ENCODE peak calls at places on chromosome 10, in eight cellular contexts. Q is fibroblast of lung, G is body of pancreas, M is transverse colon, B is GM13977, O is A549, Z is mucosa of descending colon, K is ovary. S is an unnamed sample.

GRCh38 chr10:114551310-114551972 is 106.6 kb downstream of the ABLIM1 start:
- DNase-seq in G (peak), B (no peak), Q (peak), O (no peak), Z (peak), K (peak), M (peak), S (no peak)

GRCh38 chr10:119208553-119208940 is 1.2 kb downstream of the GRK5 start:
- DNase-seq in Q (no peak), B (no peak), G (no peak), O (no peak), Z (no peak), K (no peak), M (no peak), S (peak)

GRCh38 chr10:58268454-58268945 is 462 bp upstream of the CISD1 start:
- DNase-seq in M (no peak), Q (no peak), Z (no peak), K (no peak), B (no peak), O (no peak), G (no peak), S (no peak)

GRCh38 chr10:112949875-112950507 is at the start of gene TCF7L2:
- DNase-seq in O (peak), M (peak), K (peak), G (peak), Q (peak), Z (peak), B (peak), S (peak)

GRCh38 chr10:5461914-5462840 is 37.2 kb downstream of the CALML5 start:
- DNase-seq in O (no peak), G (no peak), M (no peak), K (no peak), Q (no peak), Z (no peak), B (no peak), S (no peak)

GRCh38 chr10:29479081-29479917 is 155.5 kb downstream of the SVIL start:
- DNase-seq in K (no peak), O (no peak), M (no peak), G (no peak), Z (no peak), Q (no peak), B (no peak), S (no peak)

GRCh38 chr10:70508912-70509366 is 30.4 kb downstream of the PALD1 start:
- DNase-seq in Q (peak), B (no peak), Z (no peak), O (no peak), K (peak), M (peak), G (peak), S (peak)

GRCh38 chr10:31096161-31096560 is 64.5 kb upstream of the ZNF438 start:
- DNase-seq in B (no peak), Q (no peak), M (no peak), O (no peak), G (no peak), K (no peak), Z (no peak), S (no peak)

GRCh38 chr10:103718247-103718620 is 137.1 kb downstream of the SH3PXD2A start:
- DNase-seq in Q (no peak), M (no peak), G (no peak), K (no peak), O (no peak), Z (no peak), B (no peak), S (no peak)

GRCh38 chr10:108358912-108359311 is 1194.4 kb upstream of the SORCS1 start:
- DNase-seq in B (peak), O (peak), G (no peak), Z (no peak), M (no peak), Q (peak), K (no peak), S (peak)

GRCh38 chr10:105239311-105240215 is 598.5 kb downstream of the SORCS3 start:
- DNase-seq in G (peak), Q (no peak), B (no peak), Z (no peak), K (no peak), O (no peak), M (no peak), S (no peak)

GRCh38 chr10:26622891-26623290 is 74.6 kb upstream of the PDSS1 start:
- DNase-seq in G (no peak), Q (no peak), K (no peak), M (no peak), B (no peak), Z (no peak), O (no peak), S (no peak)

GRCh38 chr10:26624017-26624416 is 73.5 kb upstream of the PDSS1 start:
- DNase-seq in G (no peak), O (no peak), M (no peak), Q (no peak), Z (no peak), K (no peak), B (no peak), S (no peak)

GRCh38 chr10:26626066-26626465 is 71.4 kb upstream of the PDSS1 start:
- DNase-seq in Q (no peak), Z (no peak), K (no peak), G (no peak), B (no peak), M (no peak), O (no peak), S (no peak)

GRCh38 chr10:26628395-26628794 is 69.1 kb upstream of the PDSS1 start:
- DNase-seq in O (no peak), Z (no peak), K (no peak), Q (no peak), B (peak), G (no peak), M (no peak), S (no peak)

GRCh38 chr10:26627320-26627719 is 70.2 kb upstream of the PDSS1 start:
- DNase-seq in Q (no peak), K (no peak), Z (no peak), O (peak), M (no peak), B (no peak), G (no peak), S (no peak)
- TF ChIP-seq CTCF in Q (no peak), K (no peak), Z (no peak), O (no peak), M (no peak), B (no peak), G (no peak), S (no peak)

DNA sequence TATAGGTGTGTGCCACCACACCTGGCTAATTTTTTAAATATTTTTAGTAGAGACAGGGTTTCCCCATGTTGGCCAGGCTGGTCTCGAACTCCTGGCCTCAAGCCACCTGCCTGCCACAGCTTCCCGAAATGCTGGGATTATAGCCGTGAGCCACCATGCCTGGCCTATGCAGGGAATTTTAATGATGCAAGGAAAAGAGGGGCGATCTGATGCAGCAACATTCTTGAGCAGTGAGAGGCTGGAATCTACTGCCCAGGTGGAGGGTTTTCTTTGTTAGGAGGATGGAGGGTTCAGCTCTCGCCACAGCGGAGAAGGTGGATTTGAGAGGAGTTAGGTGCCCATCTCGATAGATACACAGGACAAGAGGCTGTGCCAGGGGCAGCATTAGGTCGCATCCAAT is 332.3 kb downstream of the GATA3 start:
- DNase-seq in M (no peak), O (no peak), B (no peak), Q (no peak), K (no peak), G (no peak), Z (no peak), S (no peak)
- TF ChIP-seq CTCF in M (no peak), O (no peak), B (no peak), Q (no peak), K (no peak), G (no peak), Z (no peak), S (no peak)

GRCh38 chr10:98855403-98856189 is 380.1 kb downstream of the HPSE2 start:
- DNase-seq in K (no peak), M (no peak), O (no peak), Z (no peak), Q (no peak), B (no peak), G (no peak), S (no peak)

GRCh38 chr10:98861962-98862361 is 373.7 kb downstream of the HPSE2 start:
- DNase-seq in K (no peak), M (no peak), Q (no peak), G (no peak), O (no peak), B (no peak), Z (no peak), S (no peak)

GRCh38 chr10:98852686-98853085 is 383.0 kb downstream of the HPSE2 start:
- DNase-seq in O (peak), M (no peak), Q (no peak), Z (no peak), B (no peak), K (no peak), G (no peak), S (no peak)

GRCh38 chr10:98858525-98858924 is 377.1 kb downstream of the HPSE2 start:
- DNase-seq in G (no peak), M (no peak), O (peak), Z (no peak), Q (peak), B (no peak), K (no peak), S (no peak)
- TF ChIP-seq CTCF in G (no peak), M (no peak), O (peak), Z (no peak), Q (no peak), B (no peak), K (no peak), S (no peak)

DNA sequence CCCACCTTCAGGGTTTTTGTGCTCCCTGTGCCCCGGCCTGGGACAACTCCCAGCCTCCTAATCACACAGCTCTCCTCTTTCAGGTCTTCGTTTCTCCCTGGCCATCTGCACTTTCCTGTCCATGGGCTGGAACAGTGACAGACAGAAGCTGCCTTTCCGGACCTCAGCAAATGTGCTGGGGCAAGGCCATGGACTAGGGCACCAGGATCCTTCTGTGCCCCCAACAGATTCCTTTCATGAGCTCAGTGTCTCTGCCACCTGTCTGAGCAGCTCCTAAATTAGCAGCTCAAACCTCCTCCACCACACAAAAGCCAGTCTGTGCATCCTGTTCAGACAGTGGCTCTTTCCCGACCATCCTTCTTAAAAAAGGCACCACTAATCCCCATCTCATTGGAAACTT is 41.9 kb upstream of the FRMD4A start:
- DNase-seq in O (no peak), Q (no peak), M (no peak), G (no peak), K (no peak), Z (no peak), B (no peak), S (no peak)
- TF ChIP-seq CTCF in O (no peak), Q (no peak), M (no peak), G (no peak), K (no peak), Z (no peak), B (no peak), S (no peak)

DNA sequence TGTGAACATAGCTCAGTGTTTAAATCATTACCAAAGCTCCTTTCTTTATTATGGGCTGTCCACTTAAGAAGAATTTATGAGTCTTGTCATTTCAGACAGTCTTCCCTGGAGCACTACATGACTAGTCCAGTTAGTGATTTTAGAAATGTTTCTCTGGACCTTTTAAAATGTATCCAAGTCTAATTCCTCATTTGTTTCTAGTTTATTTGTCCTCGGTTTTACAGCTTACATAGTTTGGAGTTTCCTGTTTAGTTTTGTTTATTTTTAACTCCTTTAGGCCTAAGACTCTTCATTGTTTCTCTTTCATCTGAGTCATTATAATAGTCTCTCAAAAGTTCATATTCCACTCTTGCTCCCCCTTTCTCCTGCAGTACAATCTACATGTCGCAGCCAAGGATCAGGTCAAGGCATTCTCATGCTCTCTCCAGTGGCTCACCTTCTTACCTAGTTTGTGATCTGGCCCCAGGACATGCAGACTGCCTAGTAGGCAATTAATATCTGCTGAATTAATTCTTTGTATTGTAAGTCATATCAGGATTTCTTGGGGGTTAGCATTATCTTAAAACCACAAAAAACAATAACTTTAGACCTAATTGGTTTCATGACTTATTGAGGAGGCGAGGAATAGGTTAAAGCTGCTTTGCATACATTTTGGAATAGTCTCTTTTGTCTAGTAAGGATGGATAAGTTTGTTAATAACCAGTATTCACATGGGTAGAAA is 93.8 kb downstream of the MAPK8 start:
- DNase-seq in O (no peak), Z (no peak), K (no peak), G (no peak), Q (no peak), M (no peak), B (no peak), S (no peak)
- TF ChIP-seq CTCF in O (no peak), Z (no peak), K (no peak), G (no peak), Q (no peak), M (no peak), B (no peak), S (no peak)

GRCh38 chr10:101574354-101574753 is 13.7 kb downstream of the POLL start:
- DNase-seq in Z (no peak), K (no peak), M (no peak), B (no peak), G (peak), Q (no peak), O (no peak), S (no peak)

GRCh38 chr10:101571573-101571925 is 16.5 kb downstream of the POLL start:
- DNase-seq in K (no peak), O (no peak), Q (no peak), Z (no peak), B (peak), G (peak), M (no peak), S (no peak)

GRCh38 chr10:101570764-101571572 is 17.1 kb downstream of the POLL start:
- DNase-seq in O (no peak), Q (no peak), K (peak), Z (no peak), B (peak), G (peak), M (no peak), S (no peak)

GRCh38 chr10:101573885-101574284 is 14.2 kb downstream of the POLL start:
- DNase-seq in K (no peak), Z (no peak), Q (no peak), B (no peak), M (no peak), G (peak), O (no peak), S (no peak)

GRCh38 chr10:101572785-101573184 is 15.3 kb downstream of the POLL start:
- DNase-seq in Q (no peak), B (no peak), O (no peak), G (peak), M (no peak), Z (no peak), K (no peak), S (no peak)
- TF ChIP-seq CTCF in Q (no peak), B (no peak), O (no peak), G (no peak), M (no peak), Z (no peak), K (no peak), S (no peak)

S was measured in GM20000.